ENCODE peak calls at places on chromosomes 4 and X, in eight cellular contexts. N is brain microvascular endothelial cell; C is fibroblast of gingiva; R is IMR-90; H is lower leg skin; X is globus pallidus; P is effector CD4-positive, alpha-beta T cell; K is neural progenitor cell. W is an unnamed sample.

GRCh38 chr4:47465008-47465407 is 1.5 kb upstream of the COMMD8 start:
- DNase-seq in X (no peak), P (no peak), R (no peak), C (no peak), N (no peak), H (no peak), K (no peak), W (no peak)

GRCh38 chr4:123986268-123986798 is 589.7 kb downstream of the SPRY1 start:
- DNase-seq in X (no peak), H (no peak), C (peak), N (peak), K (no peak), R (peak), P (no peak), W (no peak)

GRCh38 chr4:67451464-67451863 is 93.8 kb downstream of the CENPC start:
- DNase-seq in K (no peak), N (peak), C (no peak), R (peak), P (no peak), H (no peak), X (no peak), W (no peak)

GRCh38 chr4:65789341-65789740 is 119.1 kb upstream of the EPHA5 start:
- DNase-seq in N (no peak), H (no peak), P (no peak), R (no peak), X (no peak), C (no peak), K (no peak), W (no peak)

GRCh38 chr4:106444557-106444956 is 76.0 kb upstream of the GIMD1 start:
- DNase-seq in N (peak), P (no peak), K (no peak), H (no peak), X (no peak), R (no peak), C (peak), W (no peak)

GRCh38 chr4:135838889-135839288 is 1637.3 kb upstream of the PABPC4L start:
- DNase-seq in H (no peak), R (peak), K (peak), C (peak), X (peak), P (no peak), N (peak), W (no peak)

GRCh38 chrX:130084651-130085237 is 25.6 kb downstream of the ELF4 start:
- DNase-seq in R (no peak), C (no peak), P (no peak), H (no peak), N (no peak), X (no peak), K (no peak), W (no peak)

GRCh38 chr4:1008840-1009646 is 2.4 kb upstream of the FGFRL1 start:
- DNase-seq in N (no peak), C (no peak), X (peak), K (no peak), H (no peak), P (peak), R (no peak), W (no peak)

GRCh38 chr4:185395956-185396723 is 416 bp upstream of the LRP2BP start:
- DNase-seq in R (peak), X (peak), H (peak), N (peak), K (peak), P (peak), C (peak), W (peak)

GRCh38 chrX:119075271-119075670 is 2.5 kb downstream of the CT47C1 start:
- DNase-seq in N (no peak), C (no peak), P (no peak), H (no peak), K (no peak), R (no peak), X (no peak), W (no peak)

GRCh38 chrX:47518105-47518504 is 35.1 kb upstream of the ZNF41 start:
- DNase-seq in C (no peak), K (no peak), P (no peak), X (no peak), H (no peak), R (no peak), N (no peak), W (no peak)

GRCh38 chr4:144204431-144204830 is 63.9 kb upstream of the GYPA start:
- DNase-seq in H (no peak), R (no peak), X (no peak), C (no peak), K (no peak), N (no peak), P (no peak), W (no peak)

GRCh38 chr4:127604949-127605709 is 27.6 kb upstream of the INTU start:
- DNase-seq in R (peak), X (peak), P (no peak), N (no peak), H (no peak), C (peak), K (peak), W (peak)

GRCh38 chrX:134520860-134521390 is 61.0 kb downstream of the HPRT1 start:
- DNase-seq in P (no peak), H (no peak), K (peak), R (peak), N (peak), C (peak), X (peak), W (peak)

GRCh38 chr4:114727426-114727825 is 128.8 kb downstream of the UGT8 start:
- DNase-seq in P (no peak), C (no peak), N (no peak), X (no peak), K (peak), R (no peak), H (no peak), W (no peak)

GRCh38 chr4:67770422-67770821 is 16.2 kb upstream of the GNRHR start:
- DNase-seq in C (no peak), K (peak), R (no peak), P (no peak), H (no peak), X (no peak), N (no peak), W (no peak)

GRCh38 chrX:150643271-150643670 is 49.9 kb upstream of the MTMR1 start:
- DNase-seq in H (no peak), K (no peak), P (no peak), X (no peak), R (peak), N (no peak), C (peak), W (no peak)

GRCh38 chrX:72540318-72540717 is 32.3 kb downstream of the HDAC8 start:
- DNase-seq in K (no peak), N (no peak), P (no peak), H (no peak), C (peak), R (peak), X (peak), W (peak)

GRCh38 chr4:27215421-27215820 is 354.8 kb downstream of the STIM2 start:
- DNase-seq in C (no peak), P (no peak), N (no peak), X (no peak), H (no peak), K (no peak), R (no peak), W (no peak)

GRCh38 chr4:111678466-111678865 is 466.8 kb upstream of the FAM241A start:
- DNase-seq in X (no peak), R (peak), H (no peak), N (no peak), C (peak), P (no peak), K (no peak), W (no peak)

GRCh38 chr4:8386731-8387130 is 53.8 kb downstream of the ACOX3 start:
- DNase-seq in C (no peak), X (no peak), R (no peak), P (no peak), N (no peak), H (no peak), K (no peak), W (no peak)

GRCh38 chr4:182155806-182156205 is 87.4 kb upstream of the TENM3 start:
- DNase-seq in R (peak), P (no peak), K (no peak), N (no peak), H (no peak), X (no peak), C (no peak), W (no peak)

GRCh38 chrX:42678133-42678532 is 99.8 kb downstream of the PPP1R2C start:
- DNase-seq in R (no peak), H (no peak), X (no peak), K (no peak), N (peak), P (no peak), C (peak), W (no peak)

GRCh38 chr4:33722800-33723511 is 2521.4 kb downstream of the ARAP2 start:
- DNase-seq in H (no peak), P (no peak), C (peak), K (no peak), X (peak), N (no peak), R (no peak), W (no peak)

GRCh38 chrX:40496728-40497127 is 84.0 kb upstream of the ATP6AP2 start:
- DNase-seq in P (no peak), K (peak), C (peak), R (peak), H (no peak), N (peak), X (peak), W (no peak)

GRCh38 chr4:1384675-1385372 is 21.4 kb downstream of the NKX1-1 start:
- DNase-seq in P (no peak), R (no peak), H (peak), C (no peak), K (no peak), N (no peak), X (no peak), W (no peak)